ENCODE peak calls at places on chromosome 13, in four cellular contexts. M is K562, A is GM12878, O is HepG2. L is an unnamed sample.

GRCh38 chr13:75326173-75327131 is 155.5 kb downstream of the TBC1D4 start:
- DNase-seq in A (no peak), M (peak), O (no peak), L (no peak)

GRCh38 chr13:82011355-82011754 is 1670.4 kb upstream of the SPRY2 start:
- DNase-seq in M (no peak), A (no peak), O (no peak), L (no peak)

GRCh38 chr13:100668408-100668807 is 6.2 kb downstream of the TMTC4 start:
- DNase-seq in O (no peak), M (no peak), A (no peak), L (no peak)

GRCh38 chr13:97743946-97744345 is 209.5 kb upstream of the IPO5 start:
- DNase-seq in O (no peak), M (no peak), A (no peak), L (no peak)

GRCh38 chr13:88068316-88068715 is 397.1 kb downstream of the SLITRK5 start:
- DNase-seq in O (no peak), M (no peak), A (no peak), L (no peak)

GRCh38 chr13:94073006-94073744 is 406.3 kb downstream of the DCT start:
- DNase-seq in M (no peak), A (no peak), O (no peak), L (no peak)

GRCh38 chr13:44819245-44819644 is 170.0 kb downstream of the NUFIP1 start:
- DNase-seq in A (no peak), O (peak), M (no peak), L (no peak)

GRCh38 chr13:49669735-49670309 is 21.5 kb downstream of the EBPL start:
- DNase-seq in A (no peak), O (peak), M (peak), L (peak)

GRCh38 chr13:103102482-103102881 is 36.3 kb upstream of the SLC10A2 start:
- DNase-seq in O (no peak), M (no peak), A (no peak), L (no peak)

GRCh38 chr13:72062566-72062965 is 195.6 kb upstream of the DACH1 start:
- DNase-seq in M (no peak), A (no peak), O (no peak), L (no peak)

GRCh38 chr13:74450976-74451375 is 316.8 kb upstream of the KLF12 start:
- DNase-seq in O (no peak), A (no peak), M (no peak), L (no peak)

GRCh38 chr13:44576396-44577235 is 486 bp upstream of the TSC22D1 start:
- DNase-seq in M (peak), O (no peak), A (no peak), L (peak)

GRCh38 chr13:93460005-93460404 is 233.4 kb downstream of the GPC6 start:
- DNase-seq in A (no peak), O (no peak), M (no peak), L (no peak)

GRCh38 chr13:102089177-102089576 is 312.7 kb downstream of the FGF14 start:
- DNase-seq in M (no peak), O (no peak), A (no peak), L (no peak)

GRCh38 chr13:102090532-102090931 is 311.3 kb downstream of the FGF14 start:
- DNase-seq in O (no peak), A (no peak), M (no peak), L (no peak)

GRCh38 chr13:102091231-102091630 is 310.6 kb downstream of the FGF14 start:
- DNase-seq in M (no peak), A (no peak), O (no peak), L (no peak)

DNA sequence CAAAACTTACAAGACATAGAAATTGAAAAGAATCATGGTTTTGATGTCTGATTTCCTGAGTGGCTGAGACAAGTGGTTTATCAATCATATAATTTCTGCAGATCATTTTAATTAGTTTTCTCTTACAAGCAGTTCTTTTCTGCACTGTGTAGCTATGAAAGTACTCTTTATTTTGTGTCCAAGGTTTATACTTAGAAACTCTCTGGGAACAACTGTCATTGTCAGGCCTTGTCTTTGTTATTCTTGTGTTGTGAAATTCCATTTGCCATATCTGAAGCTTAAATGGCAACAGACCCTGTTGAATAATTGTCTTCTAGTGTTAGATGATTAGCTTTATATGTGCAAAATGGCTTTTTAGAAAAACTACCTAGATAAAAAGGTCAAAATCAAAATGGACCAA is 312.1 kb downstream of the FGF14 start:
- DNase-seq in M (no peak), O (no peak), A (no peak), L (no peak)
- TF ChIP-seq SP1 in M (no peak), O (no peak), A (no peak), L (no peak)

DNA sequence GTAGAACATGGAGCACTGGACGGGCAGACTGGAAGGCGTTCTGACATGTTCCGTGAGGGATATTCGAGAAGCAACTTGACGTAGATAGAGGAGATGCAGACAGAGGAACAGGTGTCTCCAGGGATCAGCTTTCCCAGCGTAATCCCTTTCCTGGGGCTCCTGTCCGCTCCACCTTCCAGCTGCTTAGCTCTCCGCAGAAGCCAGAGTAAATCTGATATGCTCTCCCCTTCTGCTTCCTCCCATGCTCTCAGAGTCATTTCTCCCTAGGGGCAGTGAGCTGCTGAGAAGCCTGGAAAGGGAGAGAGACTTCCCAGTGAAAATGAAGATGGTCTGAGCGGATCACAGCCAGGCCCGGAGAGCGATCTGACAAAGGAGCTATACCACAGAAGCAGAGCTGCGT is 23.0 kb upstream of the OLFM4 start:
- DNase-seq in M (no peak), O (no peak), A (no peak), L (no peak)
- TF ChIP-seq FOXM1 in M (no peak), O (no peak), A (no peak), L (no peak)

DNA sequence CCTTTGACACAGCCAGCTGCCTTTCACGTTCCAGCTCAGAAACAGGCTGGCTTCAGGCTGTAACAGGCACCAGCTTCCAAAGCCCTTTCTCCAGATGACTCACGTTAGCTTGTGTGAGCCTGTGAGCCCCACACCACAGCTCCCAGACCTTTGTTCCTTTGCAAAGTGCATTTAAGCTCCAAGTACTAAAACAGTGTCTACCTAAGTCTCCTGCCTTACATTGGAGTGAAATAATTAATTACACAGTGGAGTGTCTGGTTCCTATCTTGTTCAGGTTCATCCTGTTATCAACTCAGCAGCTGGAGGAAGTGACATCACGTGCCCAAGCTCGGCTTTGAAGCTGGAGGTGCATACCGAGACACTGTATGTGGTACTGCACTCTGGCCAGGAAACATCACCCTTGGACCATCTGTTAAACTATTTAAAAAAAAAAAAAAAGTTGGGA is 475.8 kb downstream of the FOXO1 start:
- DNase-seq in M (no peak), A (no peak), O (peak), L (no peak)
- TF ChIP-seq SP1 in M (no peak), A (no peak), O (no peak), L (no peak)

DNA sequence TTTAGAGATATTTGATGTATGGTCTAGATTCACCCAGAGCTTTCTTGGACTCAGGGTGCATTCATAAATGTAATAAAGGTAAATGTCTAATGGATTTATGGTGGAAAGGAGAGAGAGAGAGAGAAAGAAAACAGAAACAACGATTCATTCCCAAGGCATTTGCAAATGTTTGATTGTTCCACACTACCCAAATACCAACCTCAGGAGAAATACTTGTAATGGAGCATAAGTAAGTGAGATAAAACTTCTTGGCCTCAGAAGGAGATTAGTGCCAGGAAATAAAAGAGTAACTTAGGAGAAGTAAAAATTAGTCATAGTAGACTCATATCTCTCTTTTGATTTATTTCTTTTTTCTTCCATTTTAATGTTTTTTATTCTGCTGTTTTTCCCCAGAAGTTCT is 40.6 kb upstream of the DGKH start:
- DNase-seq in A (no peak), O (no peak), M (no peak), L (no peak)
- TF ChIP-seq FOXM1 in A (no peak), O (no peak), M (no peak), L (no peak)

GRCh38 chr13:30463820-30464495 is 1.8 kb downstream of the HMGB1 start:
- DNase-seq in O (peak), A (no peak), M (no peak), L (no peak)
- TF ChIP-seq SP1 in O (no peak), A (no peak), M (no peak), L (no peak)

GRCh38 chr13:52001120-52001731 is 10.0 kb downstream of the ATP7B start:
- DNase-seq in O (peak), M (peak), A (no peak), L (peak)
- TF ChIP-seq FOXM1 in O (no peak), M (no peak), A (no peak), L (no peak)

GRCh38 chr13:29498426-29499040 is 97.0 kb downstream of the SLC7A1 start:
- DNase-seq in A (no peak), O (no peak), M (no peak), L (no peak)
- TF ChIP-seq SP1 in A (no peak), O (no peak), M (no peak), L (no peak)

GRCh38 chr13:51643882-51644281 is 59.6 kb downstream of the WDFY2 start:
- DNase-seq in M (no peak), A (no peak), O (peak), L (peak)
- TF ChIP-seq FOXM1 in M (no peak), A (no peak), O (no peak), L (no peak)

GRCh38 chr13:79681069-79681468 is 200.1 kb downstream of the NDFIP2 start:
- DNase-seq in A (no peak), O (no peak), M (no peak), L (no peak)

GRCh38 chr13:79686441-79686840 is 205.5 kb downstream of the NDFIP2 start:
- DNase-seq in O (no peak), M (no peak), A (no peak), L (no peak)

GRCh38 chr13:79682164-79682563 is 201.2 kb downstream of the NDFIP2 start:
- DNase-seq in A (no peak), O (no peak), M (no peak), L (no peak)

GRCh38 chr13:79680485-79680884 is 199.5 kb downstream of the NDFIP2 start:
- DNase-seq in M (no peak), O (no peak), A (no peak), L (no peak)

DNA sequence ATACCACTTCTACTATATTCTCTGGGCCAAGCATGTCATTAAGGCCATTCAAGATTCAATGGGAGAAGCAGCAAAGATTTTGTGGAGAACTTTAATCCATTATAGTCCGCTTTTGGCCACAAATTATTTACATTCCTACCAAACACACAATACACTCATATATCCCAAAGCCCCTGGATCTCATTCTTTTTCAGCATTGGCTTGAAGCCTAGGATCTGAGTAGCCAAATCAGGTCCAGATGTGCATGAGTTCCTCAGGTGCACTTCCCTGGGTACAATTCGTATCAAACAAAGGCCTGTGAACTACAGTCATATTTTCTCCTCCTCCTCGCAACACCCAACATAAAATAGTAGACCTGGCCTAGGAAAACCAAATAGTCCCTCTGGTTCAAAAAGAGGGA is 203.5 kb downstream of the NDFIP2 start:
- DNase-seq in A (no peak), M (no peak), O (no peak), L (no peak)
- TF ChIP-seq SP1 in A (no peak), M (no peak), O (no peak), L (no peak)

GRCh38 chr13:46961719-46962118 is 64.9 kb upstream of the HTR2A start:
- DNase-seq in A (peak), O (no peak), M (no peak), L (peak)
- TF ChIP-seq FOXM1 in A (peak), O (no peak), M (no peak), L (no peak)

L was measured in HEK293T.